ENCODE peak calls at places on chromosomes 16 and 17, in six cellular contexts. One of them, this sample, is unnamed.

GRCh38 chr17:9973689-9974459 is 68.8 kb upstream of the RCVRN start:
- DNase-seq in GM13977: no peak
- DNase-seq in A549: no peak
- DNase-seq in vagina: no peak
- DNase-seq in GM12865: no peak
- DNase-seq in stomach: no peak
- DNase-seq in this sample: no peak

GRCh38 chr17:33366998-33367397 is 73.9 kb upstream of the ASIC2 start:
- DNase-seq in GM13977: no peak
- DNase-seq in A549: no peak
- DNase-seq in vagina: no peak
- DNase-seq in GM12865: no peak
- DNase-seq in stomach: no peak
- DNase-seq in this sample: no peak

GRCh38 chr17:58136669-58137279 is 11.4 kb upstream of the OR4D1 start:
- DNase-seq in GM13977: no peak
- DNase-seq in A549: peak
- DNase-seq in vagina: no peak
- DNase-seq in GM12865: no peak
- DNase-seq in stomach: no peak
- DNase-seq in this sample: no peak

GRCh38 chr17:322006-322780 is 30.4 kb downstream of the RPH3AL start:
- DNase-seq in GM13977: no peak
- DNase-seq in A549: no peak
- DNase-seq in vagina: no peak
- DNase-seq in GM12865: no peak
- DNase-seq in stomach: no peak
- DNase-seq in this sample: no peak

GRCh38 chr17:75625813-75626486 is 7.3 kb upstream of the SMIM5 start:
- DNase-seq in GM13977: peak
- DNase-seq in A549: peak
- DNase-seq in vagina: no peak
- DNase-seq in GM12865: peak
- DNase-seq in stomach: no peak
- DNase-seq in this sample: no peak

GRCh38 chr17:72118588-72119279 is 2.1 kb upstream of the SOX9 start:
- DNase-seq in GM13977: peak
- DNase-seq in A549: peak
- DNase-seq in vagina: no peak
- DNase-seq in GM12865: peak
- DNase-seq in stomach: peak
- DNase-seq in this sample: no peak

GRCh38 chr17:64057701-64058263 is 37.3 kb upstream of the ICAM2 start:
- DNase-seq in GM13977: no peak
- DNase-seq in A549: no peak
- DNase-seq in vagina: no peak
- DNase-seq in GM12865: no peak
- DNase-seq in stomach: no peak
- DNase-seq in this sample: no peak

GRCh38 chr17:68057531-68057952 is 22.0 kb downstream of the KPNA2 start:
- DNase-seq in GM13977: no peak
- DNase-seq in A549: no peak
- DNase-seq in vagina: no peak
- DNase-seq in GM12865: peak
- DNase-seq in stomach: peak
- DNase-seq in this sample: no peak

GRCh38 chr17:40109471-40109824 is 9.1 kb upstream of the NR1D1 start:
- DNase-seq in GM13977: no peak
- DNase-seq in A549: no peak
- DNase-seq in vagina: no peak
- DNase-seq in GM12865: no peak
- DNase-seq in stomach: no peak
- DNase-seq in this sample: no peak

GRCh38 chr17:44322236-44322895 is 2.3 kb downstream of the SLC25A39 start:
- DNase-seq in GM13977: no peak
- DNase-seq in A549: no peak
- DNase-seq in vagina: no peak
- DNase-seq in GM12865: no peak
- DNase-seq in stomach: no peak
- DNase-seq in this sample: no peak

GRCh38 chr17:12821376-12821940 is 32.2 kb downstream of the ARHGAP44 start:
- DNase-seq in GM13977: no peak
- DNase-seq in A549: no peak
- DNase-seq in vagina: no peak
- DNase-seq in GM12865: no peak
- DNase-seq in stomach: no peak
- DNase-seq in this sample: no peak

GRCh38 chr16:3756113-3756512 is 38.8 kb upstream of the TRAP1 start:
- DNase-seq in GM13977: no peak
- DNase-seq in A549: no peak
- DNase-seq in vagina: no peak
- DNase-seq in GM12865: no peak
- DNase-seq in stomach: no peak
- DNase-seq in this sample: no peak

GRCh38 chr17:62724398-62725146 is 83.5 kb downstream of the MARCHF10 start:
- DNase-seq in GM13977: peak
- DNase-seq in A549: no peak
- DNase-seq in vagina: no peak
- DNase-seq in GM12865: peak
- DNase-seq in stomach: no peak
- DNase-seq in this sample: no peak

GRCh38 chr16:46932802-46933201 is 40.7 kb downstream of the DNAJA2 start:
- DNase-seq in GM13977: no peak
- DNase-seq in A549: no peak
- DNase-seq in vagina: no peak
- DNase-seq in GM12865: peak
- DNase-seq in stomach: peak
- DNase-seq in this sample: no peak

GRCh38 chr17:75338335-75338734 is 49.1 kb upstream of the SLC25A19 start:
- DNase-seq in GM13977: no peak
- DNase-seq in A549: no peak
- DNase-seq in vagina: no peak
- DNase-seq in GM12865: no peak
- DNase-seq in stomach: no peak
- DNase-seq in this sample: no peak

GRCh38 chr16:81496742-81497141 is 52.1 kb downstream of the CMIP start:
- DNase-seq in GM13977: no peak
- DNase-seq in A549: no peak
- DNase-seq in vagina: no peak
- DNase-seq in GM12865: no peak
- DNase-seq in stomach: no peak
- DNase-seq in this sample: no peak

GRCh38 chr16:89746043-89746442 is 24.7 kb downstream of the ZNF276 start:
- DNase-seq in GM13977: no peak
- DNase-seq in A549: no peak
- DNase-seq in vagina: no peak
- DNase-seq in GM12865: no peak
- DNase-seq in stomach: no peak
- DNase-seq in this sample: no peak

GRCh38 chr17:58331815-58332719 is 3.5 kb upstream of the TSPOAP1 start:
- DNase-seq in GM13977: peak
- DNase-seq in A549: no peak
- DNase-seq in vagina: no peak
- DNase-seq in GM12865: peak
- DNase-seq in stomach: peak
- DNase-seq in this sample: no peak

GRCh38 chr16:89200850-89201466 is 621 bp upstream of the SLC22A31 start:
- DNase-seq in GM13977: no peak
- DNase-seq in A549: no peak
- DNase-seq in vagina: no peak
- DNase-seq in GM12865: no peak
- DNase-seq in stomach: no peak
- DNase-seq in this sample: no peak

GRCh38 chr17:21286066-21286770 is 1.7 kb downstream of the MAP2K3 start:
- DNase-seq in GM13977: peak
- DNase-seq in A549: peak
- DNase-seq in vagina: no peak
- DNase-seq in GM12865: peak
- DNase-seq in stomach: peak
- DNase-seq in this sample: peak

GRCh38 chr17:1147664-1148063 is 32.1 kb downstream of the ABR start:
- DNase-seq in GM13977: no peak
- DNase-seq in A549: peak
- DNase-seq in vagina: no peak
- DNase-seq in GM12865: no peak
- DNase-seq in stomach: peak
- DNase-seq in this sample: peak

GRCh38 chr17:68491381-68491849 is 20.8 kb upstream of the PRKAR1A start:
- DNase-seq in GM13977: no peak
- DNase-seq in A549: no peak
- DNase-seq in vagina: no peak
- DNase-seq in GM12865: peak
- DNase-seq in stomach: no peak
- DNase-seq in this sample: no peak

GRCh38 chr17:79093270-79093669 is 18.6 kb downstream of the ENGASE start:
- DNase-seq in GM13977: no peak
- DNase-seq in A549: no peak
- DNase-seq in vagina: no peak
- DNase-seq in GM12865: no peak
- DNase-seq in stomach: no peak
- DNase-seq in this sample: no peak

GRCh38 chr16:13110124-13110796 is 208.9 kb downstream of the SHISA9 start:
- DNase-seq in GM13977: no peak
- DNase-seq in A549: peak
- DNase-seq in vagina: no peak
- DNase-seq in GM12865: no peak
- DNase-seq in stomach: no peak
- DNase-seq in this sample: no peak

GRCh38 chr17:56779898-56780777 is 53.6 kb downstream of the C17orf67 start:
- DNase-seq in GM13977: peak
- DNase-seq in A549: peak
- DNase-seq in vagina: no peak
- DNase-seq in GM12865: peak
- DNase-seq in stomach: peak
- DNase-seq in this sample: peak

GRCh38 chr16:48539485-48540221 is 70.3 kb downstream of the N4BP1 start:
- DNase-seq in GM13977: no peak
- DNase-seq in A549: no peak
- DNase-seq in vagina: peak
- DNase-seq in GM12865: no peak
- DNase-seq in stomach: no peak
- DNase-seq in this sample: peak
- TF ChIP-seq CTCF in GM13977: no peak
- TF ChIP-seq CTCF in A549: no peak
- TF ChIP-seq CTCF in vagina: no peak
- TF ChIP-seq CTCF in GM12865: no peak
- TF ChIP-seq CTCF in stomach: no peak
- TF ChIP-seq CTCF in this sample: no peak

DNA sequence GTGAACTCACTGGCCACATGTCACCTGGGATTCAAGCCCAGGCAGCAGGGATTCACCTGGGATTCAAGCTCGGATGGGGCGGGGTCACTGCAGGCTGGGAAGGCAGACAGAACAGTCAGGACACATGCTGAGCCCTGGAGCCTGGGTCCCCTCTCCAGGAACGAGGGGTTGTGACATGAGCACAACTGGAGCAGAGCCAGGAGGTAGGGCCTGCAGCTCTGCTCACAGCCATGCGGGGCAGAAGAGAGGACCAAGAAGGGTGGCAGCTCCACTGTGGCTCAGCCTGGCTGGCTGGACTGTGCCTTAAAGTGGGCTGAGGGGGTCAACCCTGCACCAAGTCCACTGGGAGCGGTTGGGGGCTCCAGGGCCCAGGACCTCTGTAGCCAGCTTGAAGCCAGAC is 150.1 kb downstream of the RAB11FIP4 start:
- DNase-seq in GM13977: no peak
- DNase-seq in A549: no peak
- DNase-seq in vagina: no peak
- DNase-seq in GM12865: peak
- DNase-seq in stomach: no peak
- DNase-seq in this sample: no peak
- TF ChIP-seq CTCF in GM13977: peak
- TF ChIP-seq CTCF in A549: no peak
- TF ChIP-seq CTCF in vagina: no peak
- TF ChIP-seq CTCF in GM12865: peak
- TF ChIP-seq CTCF in stomach: no peak
- TF ChIP-seq CTCF in this sample: no peak

GRCh38 chr16:4937782-4938682 is 1.1 kb upstream of the PPL start:
- DNase-seq in GM13977: no peak
- DNase-seq in A549: no peak
- DNase-seq in vagina: no peak
- DNase-seq in GM12865: no peak
- DNase-seq in stomach: no peak
- DNase-seq in this sample: no peak

GRCh38 chr16:4934591-4934990 is 2.4 kb downstream of the PPL start:
- DNase-seq in GM13977: no peak
- DNase-seq in A549: no peak
- DNase-seq in vagina: no peak
- DNase-seq in GM12865: no peak
- DNase-seq in stomach: no peak
- DNase-seq in this sample: no peak

GRCh38 chr16:4935231-4935855 is 1.6 kb downstream of the PPL start:
- DNase-seq in GM13977: no peak
- DNase-seq in A549: no peak
- DNase-seq in vagina: no peak
- DNase-seq in GM12865: no peak
- DNase-seq in stomach: peak
- DNase-seq in this sample: no peak

GRCh38 chr16:4936991-4937781 is at the start of gene PPL:
- DNase-seq in GM13977: peak
- DNase-seq in A549: no peak
- DNase-seq in vagina: no peak
- DNase-seq in GM12865: peak
- DNase-seq in stomach: peak
- DNase-seq in this sample: no peak

DNA sequence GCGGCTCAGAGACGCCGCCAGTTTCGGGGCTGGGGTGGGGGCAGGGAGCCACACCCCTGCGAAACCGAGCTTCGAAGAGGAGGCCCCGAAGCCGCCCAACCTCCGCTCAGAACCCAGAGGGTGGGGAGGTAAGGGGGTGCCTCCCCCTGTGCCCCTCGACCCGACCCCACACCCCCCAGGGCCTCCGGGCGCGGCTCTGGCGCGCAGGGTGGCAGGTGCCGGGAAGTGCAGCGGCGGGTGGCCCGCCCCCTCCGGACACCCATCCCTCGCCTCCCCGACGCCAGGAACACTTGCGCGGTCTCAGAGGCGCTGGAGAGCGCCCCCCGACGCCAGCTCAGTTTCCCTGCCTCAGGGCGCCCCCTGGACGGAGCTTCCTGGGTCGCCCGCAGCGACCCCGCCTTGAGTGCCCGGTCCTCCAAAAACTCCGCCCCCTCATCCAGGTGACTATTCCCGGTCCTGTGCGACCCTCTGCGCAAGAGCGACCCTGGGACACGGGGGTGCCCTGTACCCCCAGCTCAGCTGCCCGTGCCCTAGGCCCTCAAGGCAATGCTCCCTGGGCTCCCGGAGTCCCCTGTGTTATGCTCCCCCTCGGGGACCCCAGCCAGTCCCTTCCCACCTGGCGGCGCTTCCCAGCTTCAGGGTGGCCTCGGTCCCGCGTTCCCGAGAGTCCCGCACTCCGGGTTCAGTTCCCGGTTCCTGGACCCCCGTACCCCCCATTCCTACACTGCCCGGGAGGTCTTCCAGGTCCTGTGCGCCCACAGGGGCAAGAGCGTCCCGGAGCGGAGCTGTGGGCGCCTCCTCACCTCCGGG is 562 bp downstream of the PPL start:
- DNase-seq in GM13977: peak
- DNase-seq in A549: no peak
- DNase-seq in vagina: no peak
- DNase-seq in GM12865: no peak
- DNase-seq in stomach: peak
- DNase-seq in this sample: no peak
- TF ChIP-seq CTCF in GM13977: peak
- TF ChIP-seq CTCF in A549: peak
- TF ChIP-seq CTCF in vagina: no peak
- TF ChIP-seq CTCF in GM12865: peak
- TF ChIP-seq CTCF in stomach: no peak
- TF ChIP-seq CTCF in this sample: no peak

GRCh38 chr17:38908676-38909181 is 16.7 kb upstream of the LASP1NB start:
- DNase-seq in GM13977: peak
- DNase-seq in A549: no peak
- DNase-seq in vagina: no peak
- DNase-seq in GM12865: peak
- DNase-seq in stomach: no peak
- DNase-seq in this sample: no peak
- TF ChIP-seq CTCF in GM13977: no peak
- TF ChIP-seq CTCF in A549: no peak
- TF ChIP-seq CTCF in vagina: no peak
- TF ChIP-seq CTCF in GM12865: no peak
- TF ChIP-seq CTCF in stomach: no peak
- TF ChIP-seq CTCF in this sample: no peak